ENCODE peak calls at places on chromosomes 12 and 14, in ten cellular contexts. One of them, this sample, is unnamed. For H3K27me3, the result is how much of the 10 kb centered on the place peaks cover.

GRCh38 chr14:53890611-53891091 is 66.0 kb downstream of the BMP4 start:
- DNase-seq in H1: no peak
- DNase-seq in stomach: no peak
- DNase-seq in ovary: no peak
- DNase-seq in upper lobe of left lung: no peak
- DNase-seq in tibial nerve: no peak
- DNase-seq in suprapubic skin: no peak
- DNase-seq in SK-N-SH: no peak
- DNase-seq in sigmoid colon: no peak
- DNase-seq in K562: no peak
- DNase-seq in this sample: no peak

GRCh38 chr12:87848248-87848868 is 180.8 kb downstream of the C12orf50 start:
- DNase-seq in H1: no peak
- DNase-seq in stomach: no peak
- DNase-seq in ovary: no peak
- DNase-seq in upper lobe of left lung: no peak
- DNase-seq in tibial nerve: no peak
- DNase-seq in suprapubic skin: no peak
- DNase-seq in SK-N-SH: peak
- DNase-seq in sigmoid colon: no peak
- DNase-seq in K562: peak
- DNase-seq in this sample: no peak

GRCh38 chr14:61505815-61506809 is 184.7 kb downstream of the PRKCH start:
- DNase-seq in H1: no peak
- DNase-seq in stomach: no peak
- DNase-seq in ovary: no peak
- DNase-seq in upper lobe of left lung: no peak
- DNase-seq in tibial nerve: no peak
- DNase-seq in suprapubic skin: no peak
- DNase-seq in SK-N-SH: no peak
- DNase-seq in sigmoid colon: no peak
- DNase-seq in K562: no peak
- DNase-seq in this sample: no peak

GRCh38 chr12:6613776-6614512 is 6.8 kb upstream of the CHD4 start:
- DNase-seq in H1: peak
- DNase-seq in stomach: peak
- DNase-seq in ovary: peak
- DNase-seq in upper lobe of left lung: peak
- DNase-seq in tibial nerve: peak
- DNase-seq in suprapubic skin: peak
- DNase-seq in SK-N-SH: peak
- DNase-seq in sigmoid colon: peak
- DNase-seq in K562: peak
- DNase-seq in this sample: peak

GRCh38 chr12:102675672-102676071 is 195.3 kb upstream of the IGF1 start:
- DNase-seq in H1: no peak
- DNase-seq in stomach: no peak
- DNase-seq in ovary: no peak
- DNase-seq in upper lobe of left lung: no peak
- DNase-seq in tibial nerve: no peak
- DNase-seq in suprapubic skin: no peak
- DNase-seq in SK-N-SH: no peak
- DNase-seq in sigmoid colon: no peak
- DNase-seq in K562: no peak
- DNase-seq in this sample: no peak

GRCh38 chr12:10354071-10354470 is 35.8 kb downstream of the KLRK1 start:
- DNase-seq in H1: no peak
- DNase-seq in stomach: no peak
- DNase-seq in ovary: no peak
- DNase-seq in upper lobe of left lung: no peak
- DNase-seq in tibial nerve: no peak
- DNase-seq in suprapubic skin: no peak
- DNase-seq in SK-N-SH: no peak
- DNase-seq in sigmoid colon: no peak
- DNase-seq in K562: no peak
- DNase-seq in this sample: no peak

GRCh38 chr14:71988954-71989353 is 56.7 kb downstream of the RGS6 start:
- DNase-seq in H1: no peak
- DNase-seq in stomach: no peak
- DNase-seq in ovary: no peak
- DNase-seq in upper lobe of left lung: no peak
- DNase-seq in tibial nerve: no peak
- DNase-seq in suprapubic skin: no peak
- DNase-seq in SK-N-SH: no peak
- DNase-seq in sigmoid colon: no peak
- DNase-seq in K562: no peak
- DNase-seq in this sample: no peak

GRCh38 chr12:7162691-7163114 is 26.8 kb upstream of the PEX5 start:
- DNase-seq in H1: peak
- DNase-seq in stomach: peak
- DNase-seq in ovary: no peak
- DNase-seq in upper lobe of left lung: peak
- DNase-seq in tibial nerve: no peak
- DNase-seq in suprapubic skin: no peak
- DNase-seq in SK-N-SH: no peak
- DNase-seq in sigmoid colon: peak
- DNase-seq in K562: peak
- DNase-seq in this sample: peak

GRCh38 chr12:52756281-52756960 is 20.7 kb downstream of the KRT76 start:
- DNase-seq in H1: no peak
- DNase-seq in stomach: no peak
- DNase-seq in ovary: no peak
- DNase-seq in upper lobe of left lung: no peak
- DNase-seq in tibial nerve: no peak
- DNase-seq in suprapubic skin: no peak
- DNase-seq in SK-N-SH: no peak
- DNase-seq in sigmoid colon: no peak
- DNase-seq in K562: no peak
- DNase-seq in this sample: no peak

GRCh38 chr12:74031045-74031444 is 506.6 kb upstream of the ATXN7L3B start:
- DNase-seq in H1: no peak
- DNase-seq in stomach: no peak
- DNase-seq in ovary: no peak
- DNase-seq in upper lobe of left lung: no peak
- DNase-seq in tibial nerve: no peak
- DNase-seq in suprapubic skin: no peak
- DNase-seq in SK-N-SH: no peak
- DNase-seq in sigmoid colon: no peak
- DNase-seq in K562: no peak
- DNase-seq in this sample: no peak

GRCh38 chr12:121196902-121197301 is 13.0 kb upstream of the P2RX4 start:
- DNase-seq in H1: no peak
- DNase-seq in stomach: no peak
- DNase-seq in ovary: no peak
- DNase-seq in upper lobe of left lung: peak
- DNase-seq in tibial nerve: no peak
- DNase-seq in suprapubic skin: no peak
- DNase-seq in SK-N-SH: no peak
- DNase-seq in sigmoid colon: no peak
- DNase-seq in K562: no peak
- DNase-seq in this sample: no peak

GRCh38 chr12:75816892-75817291 is 214.7 kb downstream of the PHLDA1 start:
- DNase-seq in H1: no peak
- DNase-seq in stomach: no peak
- DNase-seq in ovary: no peak
- DNase-seq in upper lobe of left lung: no peak
- DNase-seq in tibial nerve: no peak
- DNase-seq in suprapubic skin: no peak
- DNase-seq in SK-N-SH: no peak
- DNase-seq in sigmoid colon: no peak
- DNase-seq in K562: no peak
- DNase-seq in this sample: no peak

GRCh38 chr14:77022219-77022852 is 6.2 kb downstream of the IRF2BPL start:
- DNase-seq in H1: no peak
- DNase-seq in stomach: no peak
- DNase-seq in ovary: no peak
- DNase-seq in upper lobe of left lung: no peak
- DNase-seq in tibial nerve: no peak
- DNase-seq in suprapubic skin: no peak
- DNase-seq in SK-N-SH: no peak
- DNase-seq in sigmoid colon: no peak
- DNase-seq in K562: no peak
- DNase-seq in this sample: peak

GRCh38 chr14:77040059-77040308 is 11.5 kb upstream of the IRF2BPL start:
- DNase-seq in H1: no peak
- DNase-seq in stomach: no peak
- DNase-seq in ovary: no peak
- DNase-seq in upper lobe of left lung: no peak
- DNase-seq in tibial nerve: no peak
- DNase-seq in suprapubic skin: no peak
- DNase-seq in SK-N-SH: peak
- DNase-seq in sigmoid colon: no peak
- DNase-seq in K562: no peak
- DNase-seq in this sample: no peak

GRCh38 chr12:77494306-77494705 is 336.4 kb upstream of the NAV3 start:
- DNase-seq in H1: no peak
- DNase-seq in stomach: no peak
- DNase-seq in ovary: no peak
- DNase-seq in upper lobe of left lung: no peak
- DNase-seq in tibial nerve: no peak
- DNase-seq in suprapubic skin: no peak
- DNase-seq in SK-N-SH: no peak
- DNase-seq in sigmoid colon: no peak
- DNase-seq in K562: no peak
- DNase-seq in this sample: no peak

GRCh38 chr12:26830783-26831601 is 2.0 kb downstream of the ITPR2 start:
- DNase-seq in H1: no peak
- DNase-seq in stomach: no peak
- DNase-seq in ovary: no peak
- DNase-seq in upper lobe of left lung: no peak
- DNase-seq in tibial nerve: no peak
- DNase-seq in suprapubic skin: no peak
- DNase-seq in SK-N-SH: no peak
- DNase-seq in sigmoid colon: no peak
- DNase-seq in K562: no peak
- DNase-seq in this sample: no peak

GRCh38 chr12:113577464-113578121 is 105.9 kb upstream of the LHX5 start:
- DNase-seq in H1: no peak
- DNase-seq in stomach: no peak
- DNase-seq in ovary: no peak
- DNase-seq in upper lobe of left lung: no peak
- DNase-seq in tibial nerve: no peak
- DNase-seq in suprapubic skin: no peak
- DNase-seq in SK-N-SH: no peak
- DNase-seq in sigmoid colon: no peak
- DNase-seq in K562: no peak
- DNase-seq in this sample: no peak

GRCh38 chr12:132610051-132610759 is at the start of gene LRCOL1:
- DNase-seq in H1: no peak
- DNase-seq in stomach: no peak
- DNase-seq in ovary: no peak
- DNase-seq in upper lobe of left lung: no peak
- DNase-seq in tibial nerve: no peak
- DNase-seq in suprapubic skin: peak
- DNase-seq in SK-N-SH: peak
- DNase-seq in sigmoid colon: no peak
- DNase-seq in K562: no peak
- DNase-seq in this sample: no peak
- H3K27me3 ChIP-seq in H1: half or more
- H3K27me3 ChIP-seq in stomach: half or more
- H3K27me3 ChIP-seq in ovary: under half
- H3K27me3 ChIP-seq in upper lobe of left lung: under half
- H3K27me3 ChIP-seq in tibial nerve: half or more
- H3K27me3 ChIP-seq in suprapubic skin: half or more
- H3K27me3 ChIP-seq in SK-N-SH: half or more
- H3K27me3 ChIP-seq in sigmoid colon: half or more
- H3K27me3 ChIP-seq in K562: half or more
- H3K27me3 ChIP-seq in this sample: half or more

GRCh38 chr12:47636908-47637780 is 68.7 kb downstream of the RPAP3 start:
- DNase-seq in H1: peak
- DNase-seq in stomach: peak
- DNase-seq in ovary: no peak
- DNase-seq in upper lobe of left lung: peak
- DNase-seq in tibial nerve: no peak
- DNase-seq in suprapubic skin: no peak
- DNase-seq in SK-N-SH: no peak
- DNase-seq in sigmoid colon: no peak
- DNase-seq in K562: no peak
- DNase-seq in this sample: peak
- TF ChIP-seq EP300 in H1: no peak
- TF ChIP-seq EP300 in stomach: no peak
- TF ChIP-seq EP300 in ovary: no peak
- TF ChIP-seq EP300 in upper lobe of left lung: no peak
- TF ChIP-seq EP300 in tibial nerve: no peak
- TF ChIP-seq EP300 in suprapubic skin: no peak
- TF ChIP-seq EP300 in SK-N-SH: no peak
- TF ChIP-seq EP300 in sigmoid colon: no peak
- TF ChIP-seq EP300 in K562: no peak
- TF ChIP-seq EP300 in this sample: no peak

DNA sequence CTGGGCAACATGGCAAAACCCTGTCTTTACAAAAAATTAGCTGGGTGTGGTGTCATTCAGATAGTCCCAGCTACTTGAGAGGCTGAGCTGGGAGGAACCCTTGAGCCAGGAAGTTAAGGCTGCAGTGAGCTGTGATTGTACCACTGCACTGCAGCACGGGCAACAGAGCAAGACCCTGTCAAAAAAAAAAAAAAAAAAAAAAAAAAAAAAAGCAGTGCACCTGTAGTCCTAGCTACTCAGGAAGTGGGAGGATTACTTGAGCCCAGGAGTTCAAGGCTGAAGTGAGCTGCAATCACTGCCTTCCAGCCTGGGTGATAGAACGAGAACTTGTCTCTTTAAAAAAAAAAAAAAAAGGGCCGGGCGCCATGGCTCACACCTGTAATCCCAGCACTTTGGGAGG is 5.6 kb downstream of the REM2 start:
- DNase-seq in H1: no peak
- DNase-seq in stomach: no peak
- DNase-seq in ovary: no peak
- DNase-seq in upper lobe of left lung: no peak
- DNase-seq in tibial nerve: no peak
- DNase-seq in suprapubic skin: no peak
- DNase-seq in SK-N-SH: no peak
- DNase-seq in sigmoid colon: no peak
- DNase-seq in K562: no peak
- DNase-seq in this sample: no peak
- H3K4me3 ChIP-seq in H1: no peak
- H3K4me3 ChIP-seq in stomach: no peak
- H3K4me3 ChIP-seq in ovary: no peak
- H3K4me3 ChIP-seq in upper lobe of left lung: no peak
- H3K4me3 ChIP-seq in tibial nerve: no peak
- H3K4me3 ChIP-seq in suprapubic skin: no peak
- H3K4me3 ChIP-seq in SK-N-SH: no peak
- H3K4me3 ChIP-seq in sigmoid colon: no peak
- H3K4me3 ChIP-seq in K562: no peak
- H3K4me3 ChIP-seq in this sample: no peak

DNA sequence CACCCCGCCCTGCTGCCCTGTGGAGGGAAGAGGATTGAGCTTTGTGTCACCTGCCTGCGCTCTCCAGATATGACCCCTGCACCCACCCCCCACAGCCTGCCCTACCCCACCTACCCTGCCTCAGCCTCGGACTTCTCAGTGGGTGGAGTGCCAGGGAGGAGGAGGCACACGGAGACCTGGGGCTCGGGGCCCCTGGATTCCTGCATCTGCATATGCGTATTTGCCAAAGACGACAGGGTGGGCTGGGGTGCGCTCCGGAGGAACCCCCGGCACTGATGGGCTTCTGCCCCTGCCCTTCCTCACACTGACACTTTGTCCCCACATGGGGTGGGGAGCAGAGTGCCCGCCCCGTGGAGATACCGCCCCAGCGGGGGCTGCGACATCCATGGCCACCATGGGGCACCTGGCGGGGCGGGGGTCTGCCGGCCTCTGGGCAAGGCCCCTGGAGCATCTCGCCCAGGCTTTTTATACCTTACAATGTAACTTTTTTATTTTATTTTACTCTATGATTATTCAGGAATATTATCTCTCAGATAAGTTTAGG is 206.0 kb downstream of the TSPAN9 start:
- DNase-seq in H1: no peak
- DNase-seq in stomach: no peak
- DNase-seq in ovary: no peak
- DNase-seq in upper lobe of left lung: no peak
- DNase-seq in tibial nerve: no peak
- DNase-seq in suprapubic skin: no peak
- DNase-seq in SK-N-SH: no peak
- DNase-seq in sigmoid colon: no peak
- DNase-seq in K562: no peak
- DNase-seq in this sample: no peak
- H3K27me3 ChIP-seq in H1: under half
- H3K27me3 ChIP-seq in stomach: under half
- H3K27me3 ChIP-seq in ovary: under half
- H3K27me3 ChIP-seq in upper lobe of left lung: under half
- H3K27me3 ChIP-seq in tibial nerve: under half
- H3K27me3 ChIP-seq in suprapubic skin: under half
- H3K27me3 ChIP-seq in SK-N-SH: under half
- H3K27me3 ChIP-seq in sigmoid colon: under half
- H3K27me3 ChIP-seq in K562: under half
- H3K27me3 ChIP-seq in this sample: under half

This sample was measured in transverse colon.